ENCODE peak calls at places on chromosome 13, in seven cellular contexts. One of them, this sample, is unnamed.

GRCh38 chr13:35479223-35479536 is 2.7 kb upstream of the MAB21L1 start:
- DNase-seq in T1000: no peak
- DNase-seq in activated CD4-positive, alpha-beta T cell treated with anti-CD3 and anti-CD28 coated beads for 1 hour: no peak
- DNase-seq in NCI-H1694 treated with DMSO at 0.1 percent for 48 hours: no peak
- DNase-seq in AG09319: no peak
- DNase-seq in stimulated activated naive CD4-positive, alpha-beta T cell treated with Interleukin-2 at 50 U/mL for 16 hours: no peak
- DNase-seq in choroid plexus epithelial cell: no peak
- DNase-seq in this sample: no peak

GRCh38 chr13:92460479-92460878 is 766.1 kb upstream of the GPC6 start:
- DNase-seq in T1000: no peak
- DNase-seq in activated CD4-positive, alpha-beta T cell treated with anti-CD3 and anti-CD28 coated beads for 1 hour: no peak
- DNase-seq in NCI-H1694 treated with DMSO at 0.1 percent for 48 hours: no peak
- DNase-seq in AG09319: no peak
- DNase-seq in stimulated activated naive CD4-positive, alpha-beta T cell treated with Interleukin-2 at 50 U/mL for 16 hours: no peak
- DNase-seq in choroid plexus epithelial cell: peak
- DNase-seq in this sample: no peak

GRCh38 chr13:24261566-24261965 is 47.8 kb upstream of the C1QTNF9 start:
- DNase-seq in T1000: no peak
- DNase-seq in activated CD4-positive, alpha-beta T cell treated with anti-CD3 and anti-CD28 coated beads for 1 hour: no peak
- DNase-seq in NCI-H1694 treated with DMSO at 0.1 percent for 48 hours: no peak
- DNase-seq in AG09319: no peak
- DNase-seq in stimulated activated naive CD4-positive, alpha-beta T cell treated with Interleukin-2 at 50 U/mL for 16 hours: peak
- DNase-seq in choroid plexus epithelial cell: no peak
- DNase-seq in this sample: no peak

GRCh38 chr13:112451512-112452379 is 75.6 kb downstream of the SPACA7 start:
- DNase-seq in T1000: no peak
- DNase-seq in activated CD4-positive, alpha-beta T cell treated with anti-CD3 and anti-CD28 coated beads for 1 hour: no peak
- DNase-seq in NCI-H1694 treated with DMSO at 0.1 percent for 48 hours: no peak
- DNase-seq in AG09319: no peak
- DNase-seq in stimulated activated naive CD4-positive, alpha-beta T cell treated with Interleukin-2 at 50 U/mL for 16 hours: no peak
- DNase-seq in choroid plexus epithelial cell: no peak
- DNase-seq in this sample: no peak

GRCh38 chr13:87821512-87821911 is 150.3 kb downstream of the SLITRK5 start:
- DNase-seq in T1000: no peak
- DNase-seq in activated CD4-positive, alpha-beta T cell treated with anti-CD3 and anti-CD28 coated beads for 1 hour: no peak
- DNase-seq in NCI-H1694 treated with DMSO at 0.1 percent for 48 hours: no peak
- DNase-seq in AG09319: no peak
- DNase-seq in stimulated activated naive CD4-positive, alpha-beta T cell treated with Interleukin-2 at 50 U/mL for 16 hours: no peak
- DNase-seq in choroid plexus epithelial cell: no peak
- DNase-seq in this sample: no peak

GRCh38 chr13:30094015-30094533 is 213.3 kb downstream of the KATNAL1 start:
- DNase-seq in T1000: no peak
- DNase-seq in activated CD4-positive, alpha-beta T cell treated with anti-CD3 and anti-CD28 coated beads for 1 hour: no peak
- DNase-seq in NCI-H1694 treated with DMSO at 0.1 percent for 48 hours: no peak
- DNase-seq in AG09319: no peak
- DNase-seq in stimulated activated naive CD4-positive, alpha-beta T cell treated with Interleukin-2 at 50 U/mL for 16 hours: no peak
- DNase-seq in choroid plexus epithelial cell: no peak
- DNase-seq in this sample: no peak

GRCh38 chr13:46698015-46698414 is 98.9 kb downstream of the ESD start:
- DNase-seq in T1000: no peak
- DNase-seq in activated CD4-positive, alpha-beta T cell treated with anti-CD3 and anti-CD28 coated beads for 1 hour: no peak
- DNase-seq in NCI-H1694 treated with DMSO at 0.1 percent for 48 hours: no peak
- DNase-seq in AG09319: no peak
- DNase-seq in stimulated activated naive CD4-positive, alpha-beta T cell treated with Interleukin-2 at 50 U/mL for 16 hours: no peak
- DNase-seq in choroid plexus epithelial cell: no peak
- DNase-seq in this sample: no peak

GRCh38 chr13:33227927-33228644 is 57.5 kb downstream of the STARD13 start:
- DNase-seq in T1000: no peak
- DNase-seq in activated CD4-positive, alpha-beta T cell treated with anti-CD3 and anti-CD28 coated beads for 1 hour: no peak
- DNase-seq in NCI-H1694 treated with DMSO at 0.1 percent for 48 hours: no peak
- DNase-seq in AG09319: no peak
- DNase-seq in stimulated activated naive CD4-positive, alpha-beta T cell treated with Interleukin-2 at 50 U/mL for 16 hours: no peak
- DNase-seq in choroid plexus epithelial cell: no peak
- DNase-seq in this sample: no peak

GRCh38 chr13:39025433-39025839 is 12.5 kb downstream of the PROSER1 start:
- DNase-seq in T1000: no peak
- DNase-seq in activated CD4-positive, alpha-beta T cell treated with anti-CD3 and anti-CD28 coated beads for 1 hour: no peak
- DNase-seq in NCI-H1694 treated with DMSO at 0.1 percent for 48 hours: no peak
- DNase-seq in AG09319: no peak
- DNase-seq in stimulated activated naive CD4-positive, alpha-beta T cell treated with Interleukin-2 at 50 U/mL for 16 hours: no peak
- DNase-seq in choroid plexus epithelial cell: no peak
- DNase-seq in this sample: no peak

GRCh38 chr13:92621985-92622384 is 604.6 kb upstream of the GPC6 start:
- DNase-seq in T1000: no peak
- DNase-seq in activated CD4-positive, alpha-beta T cell treated with anti-CD3 and anti-CD28 coated beads for 1 hour: no peak
- DNase-seq in NCI-H1694 treated with DMSO at 0.1 percent for 48 hours: no peak
- DNase-seq in AG09319: no peak
- DNase-seq in stimulated activated naive CD4-positive, alpha-beta T cell treated with Interleukin-2 at 50 U/mL for 16 hours: no peak
- DNase-seq in choroid plexus epithelial cell: no peak
- DNase-seq in this sample: no peak

GRCh38 chr13:107586216-107586615 is 629.1 kb downstream of the LIG4 start:
- DNase-seq in T1000: no peak
- DNase-seq in activated CD4-positive, alpha-beta T cell treated with anti-CD3 and anti-CD28 coated beads for 1 hour: no peak
- DNase-seq in NCI-H1694 treated with DMSO at 0.1 percent for 48 hours: peak
- DNase-seq in AG09319: no peak
- DNase-seq in stimulated activated naive CD4-positive, alpha-beta T cell treated with Interleukin-2 at 50 U/mL for 16 hours: no peak
- DNase-seq in choroid plexus epithelial cell: peak
- DNase-seq in this sample: no peak

GRCh38 chr13:78679329-78679728 is 20.4 kb upstream of the OBI1 start:
- DNase-seq in T1000: no peak
- DNase-seq in activated CD4-positive, alpha-beta T cell treated with anti-CD3 and anti-CD28 coated beads for 1 hour: no peak
- DNase-seq in NCI-H1694 treated with DMSO at 0.1 percent for 48 hours: no peak
- DNase-seq in AG09319: no peak
- DNase-seq in stimulated activated naive CD4-positive, alpha-beta T cell treated with Interleukin-2 at 50 U/mL for 16 hours: no peak
- DNase-seq in choroid plexus epithelial cell: peak
- DNase-seq in this sample: no peak

GRCh38 chr13:81326913-81327312 is 986.0 kb upstream of the SPRY2 start:
- DNase-seq in T1000: no peak
- DNase-seq in activated CD4-positive, alpha-beta T cell treated with anti-CD3 and anti-CD28 coated beads for 1 hour: no peak
- DNase-seq in NCI-H1694 treated with DMSO at 0.1 percent for 48 hours: no peak
- DNase-seq in AG09319: no peak
- DNase-seq in stimulated activated naive CD4-positive, alpha-beta T cell treated with Interleukin-2 at 50 U/mL for 16 hours: no peak
- DNase-seq in choroid plexus epithelial cell: no peak
- DNase-seq in this sample: no peak

GRCh38 chr13:20193924-20194631 is 1.3 kb upstream of the GJB2 start:
- DNase-seq in T1000: no peak
- DNase-seq in activated CD4-positive, alpha-beta T cell treated with anti-CD3 and anti-CD28 coated beads for 1 hour: no peak
- DNase-seq in NCI-H1694 treated with DMSO at 0.1 percent for 48 hours: no peak
- DNase-seq in AG09319: no peak
- DNase-seq in stimulated activated naive CD4-positive, alpha-beta T cell treated with Interleukin-2 at 50 U/mL for 16 hours: no peak
- DNase-seq in choroid plexus epithelial cell: no peak
- DNase-seq in this sample: no peak

GRCh38 chr13:36778083-36778671 is 40.8 kb upstream of the RFXAP start:
- DNase-seq in T1000: no peak
- DNase-seq in activated CD4-positive, alpha-beta T cell treated with anti-CD3 and anti-CD28 coated beads for 1 hour: no peak
- DNase-seq in NCI-H1694 treated with DMSO at 0.1 percent for 48 hours: no peak
- DNase-seq in AG09319: no peak
- DNase-seq in stimulated activated naive CD4-positive, alpha-beta T cell treated with Interleukin-2 at 50 U/mL for 16 hours: no peak
- DNase-seq in choroid plexus epithelial cell: peak
- DNase-seq in this sample: no peak

GRCh38 chr13:50410921-50411712 is 395.9 kb downstream of the KCNRG start:
- DNase-seq in T1000: peak
- DNase-seq in activated CD4-positive, alpha-beta T cell treated with anti-CD3 and anti-CD28 coated beads for 1 hour: no peak
- DNase-seq in NCI-H1694 treated with DMSO at 0.1 percent for 48 hours: no peak
- DNase-seq in AG09319: no peak
- DNase-seq in stimulated activated naive CD4-positive, alpha-beta T cell treated with Interleukin-2 at 50 U/mL for 16 hours: no peak
- DNase-seq in choroid plexus epithelial cell: peak
- DNase-seq in this sample: peak

GRCh38 chr13:71751074-71751473 is 115.9 kb downstream of the DACH1 start:
- DNase-seq in T1000: no peak
- DNase-seq in activated CD4-positive, alpha-beta T cell treated with anti-CD3 and anti-CD28 coated beads for 1 hour: no peak
- DNase-seq in NCI-H1694 treated with DMSO at 0.1 percent for 48 hours: peak
- DNase-seq in AG09319: no peak
- DNase-seq in stimulated activated naive CD4-positive, alpha-beta T cell treated with Interleukin-2 at 50 U/mL for 16 hours: no peak
- DNase-seq in choroid plexus epithelial cell: no peak
- DNase-seq in this sample: no peak

GRCh38 chr13:103102482-103102881 is 36.3 kb upstream of the SLC10A2 start:
- DNase-seq in T1000: no peak
- DNase-seq in activated CD4-positive, alpha-beta T cell treated with anti-CD3 and anti-CD28 coated beads for 1 hour: no peak
- DNase-seq in NCI-H1694 treated with DMSO at 0.1 percent for 48 hours: no peak
- DNase-seq in AG09319: no peak
- DNase-seq in stimulated activated naive CD4-positive, alpha-beta T cell treated with Interleukin-2 at 50 U/mL for 16 hours: no peak
- DNase-seq in choroid plexus epithelial cell: no peak
- DNase-seq in this sample: no peak

GRCh38 chr13:100842136-100842535 is 167.5 kb upstream of the TMTC4 start:
- DNase-seq in T1000: no peak
- DNase-seq in activated CD4-positive, alpha-beta T cell treated with anti-CD3 and anti-CD28 coated beads for 1 hour: no peak
- DNase-seq in NCI-H1694 treated with DMSO at 0.1 percent for 48 hours: no peak
- DNase-seq in AG09319: no peak
- DNase-seq in stimulated activated naive CD4-positive, alpha-beta T cell treated with Interleukin-2 at 50 U/mL for 16 hours: no peak
- DNase-seq in choroid plexus epithelial cell: no peak
- DNase-seq in this sample: no peak

GRCh38 chr13:22468055-22468454 is 712.7 kb upstream of the SGCG start:
- DNase-seq in T1000: no peak
- DNase-seq in activated CD4-positive, alpha-beta T cell treated with anti-CD3 and anti-CD28 coated beads for 1 hour: no peak
- DNase-seq in NCI-H1694 treated with DMSO at 0.1 percent for 48 hours: no peak
- DNase-seq in AG09319: no peak
- DNase-seq in stimulated activated naive CD4-positive, alpha-beta T cell treated with Interleukin-2 at 50 U/mL for 16 hours: no peak
- DNase-seq in choroid plexus epithelial cell: no peak
- DNase-seq in this sample: no peak

GRCh38 chr13:22569830-22570229 is 610.9 kb upstream of the SGCG start:
- DNase-seq in T1000: no peak
- DNase-seq in activated CD4-positive, alpha-beta T cell treated with anti-CD3 and anti-CD28 coated beads for 1 hour: no peak
- DNase-seq in NCI-H1694 treated with DMSO at 0.1 percent for 48 hours: no peak
- DNase-seq in AG09319: no peak
- DNase-seq in stimulated activated naive CD4-positive, alpha-beta T cell treated with Interleukin-2 at 50 U/mL for 16 hours: no peak
- DNase-seq in choroid plexus epithelial cell: no peak
- DNase-seq in this sample: no peak

GRCh38 chr13:113904411-113904810 is 40.5 kb upstream of the GAS6 start:
- DNase-seq in T1000: no peak
- DNase-seq in activated CD4-positive, alpha-beta T cell treated with anti-CD3 and anti-CD28 coated beads for 1 hour: no peak
- DNase-seq in NCI-H1694 treated with DMSO at 0.1 percent for 48 hours: peak
- DNase-seq in AG09319: no peak
- DNase-seq in stimulated activated naive CD4-positive, alpha-beta T cell treated with Interleukin-2 at 50 U/mL for 16 hours: peak
- DNase-seq in choroid plexus epithelial cell: peak
- DNase-seq in this sample: no peak

GRCh38 chr13:26721251-26721939 is 39.2 kb downstream of the GPR12 start:
- DNase-seq in T1000: no peak
- DNase-seq in activated CD4-positive, alpha-beta T cell treated with anti-CD3 and anti-CD28 coated beads for 1 hour: no peak
- DNase-seq in NCI-H1694 treated with DMSO at 0.1 percent for 48 hours: peak
- DNase-seq in AG09319: no peak
- DNase-seq in stimulated activated naive CD4-positive, alpha-beta T cell treated with Interleukin-2 at 50 U/mL for 16 hours: no peak
- DNase-seq in choroid plexus epithelial cell: peak
- DNase-seq in this sample: no peak

GRCh38 chr13:95627590-95627989 is 16.9 kb downstream of the DZIP1 start:
- DNase-seq in T1000: no peak
- DNase-seq in activated CD4-positive, alpha-beta T cell treated with anti-CD3 and anti-CD28 coated beads for 1 hour: no peak
- DNase-seq in NCI-H1694 treated with DMSO at 0.1 percent for 48 hours: no peak
- DNase-seq in AG09319: no peak
- DNase-seq in stimulated activated naive CD4-positive, alpha-beta T cell treated with Interleukin-2 at 50 U/mL for 16 hours: no peak
- DNase-seq in choroid plexus epithelial cell: peak
- DNase-seq in this sample: no peak

GRCh38 chr13:51729853-51730553 is 74.0 kb downstream of the DHRS12 start:
- DNase-seq in T1000: no peak
- DNase-seq in activated CD4-positive, alpha-beta T cell treated with anti-CD3 and anti-CD28 coated beads for 1 hour: no peak
- DNase-seq in NCI-H1694 treated with DMSO at 0.1 percent for 48 hours: no peak
- DNase-seq in AG09319: no peak
- DNase-seq in stimulated activated naive CD4-positive, alpha-beta T cell treated with Interleukin-2 at 50 U/mL for 16 hours: peak
- DNase-seq in choroid plexus epithelial cell: peak
- DNase-seq in this sample: peak

GRCh38 chr13:48078251-48078656 is 16.6 kb downstream of the MED4 start:
- DNase-seq in T1000: no peak
- DNase-seq in activated CD4-positive, alpha-beta T cell treated with anti-CD3 and anti-CD28 coated beads for 1 hour: no peak
- DNase-seq in NCI-H1694 treated with DMSO at 0.1 percent for 48 hours: no peak
- DNase-seq in AG09319: no peak
- DNase-seq in stimulated activated naive CD4-positive, alpha-beta T cell treated with Interleukin-2 at 50 U/mL for 16 hours: no peak
- DNase-seq in choroid plexus epithelial cell: peak
- DNase-seq in this sample: no peak

GRCh38 chr13:51637852-51638496 is 53.7 kb downstream of the WDFY2 start:
- DNase-seq in T1000: no peak
- DNase-seq in activated CD4-positive, alpha-beta T cell treated with anti-CD3 and anti-CD28 coated beads for 1 hour: no peak
- DNase-seq in NCI-H1694 treated with DMSO at 0.1 percent for 48 hours: no peak
- DNase-seq in AG09319: no peak
- DNase-seq in stimulated activated naive CD4-positive, alpha-beta T cell treated with Interleukin-2 at 50 U/mL for 16 hours: no peak
- DNase-seq in choroid plexus epithelial cell: no peak
- DNase-seq in this sample: no peak

GRCh38 chr13:112728375-112729126 is 38.7 kb downstream of the ATP11A start:
- DNase-seq in T1000: no peak
- DNase-seq in activated CD4-positive, alpha-beta T cell treated with anti-CD3 and anti-CD28 coated beads for 1 hour: no peak
- DNase-seq in NCI-H1694 treated with DMSO at 0.1 percent for 48 hours: no peak
- DNase-seq in AG09319: no peak
- DNase-seq in stimulated activated naive CD4-positive, alpha-beta T cell treated with Interleukin-2 at 50 U/mL for 16 hours: no peak
- DNase-seq in choroid plexus epithelial cell: no peak
- DNase-seq in this sample: no peak

GRCh38 chr13:40665754-40666057 is 735 bp downstream of the FOXO1 start:
- DNase-seq in T1000: no peak
- DNase-seq in activated CD4-positive, alpha-beta T cell treated with anti-CD3 and anti-CD28 coated beads for 1 hour: no peak
- DNase-seq in NCI-H1694 treated with DMSO at 0.1 percent for 48 hours: no peak
- DNase-seq in AG09319: no peak
- DNase-seq in stimulated activated naive CD4-positive, alpha-beta T cell treated with Interleukin-2 at 50 U/mL for 16 hours: peak
- DNase-seq in choroid plexus epithelial cell: peak
- DNase-seq in this sample: no peak

GRCh38 chr13:108961542-108962125 is 332.2 kb downstream of the MYO16 start:
- DNase-seq in T1000: no peak
- DNase-seq in activated CD4-positive, alpha-beta T cell treated with anti-CD3 and anti-CD28 coated beads for 1 hour: no peak
- DNase-seq in NCI-H1694 treated with DMSO at 0.1 percent for 48 hours: peak
- DNase-seq in AG09319: no peak
- DNase-seq in stimulated activated naive CD4-positive, alpha-beta T cell treated with Interleukin-2 at 50 U/mL for 16 hours: no peak
- DNase-seq in choroid plexus epithelial cell: peak
- DNase-seq in this sample: peak

GRCh38 chr13:99686157-99686572 is 184.9 kb downstream of the TM9SF2 start:
- DNase-seq in T1000: no peak
- DNase-seq in activated CD4-positive, alpha-beta T cell treated with anti-CD3 and anti-CD28 coated beads for 1 hour: no peak
- DNase-seq in NCI-H1694 treated with DMSO at 0.1 percent for 48 hours: peak
- DNase-seq in AG09319: no peak
- DNase-seq in stimulated activated naive CD4-positive, alpha-beta T cell treated with Interleukin-2 at 50 U/mL for 16 hours: no peak
- DNase-seq in choroid plexus epithelial cell: peak
- DNase-seq in this sample: no peak

GRCh38 chr13:75802161-75802560 is 166.0 kb downstream of the LMO7 start:
- DNase-seq in T1000: no peak
- DNase-seq in activated CD4-positive, alpha-beta T cell treated with anti-CD3 and anti-CD28 coated beads for 1 hour: no peak
- DNase-seq in NCI-H1694 treated with DMSO at 0.1 percent for 48 hours: no peak
- DNase-seq in AG09319: no peak
- DNase-seq in stimulated activated naive CD4-positive, alpha-beta T cell treated with Interleukin-2 at 50 U/mL for 16 hours: no peak
- DNase-seq in choroid plexus epithelial cell: no peak
- DNase-seq in this sample: no peak